ENCODE peak calls at places on chromosomes 16 and 17, in ten cellular contexts. V is GM18507; D is CD4-positive, CD25-positive, alpha-beta regulatory T cell; P is NCI-H1436 treated with DMSO at 0.1 percent for 48 hours; Z is HTR-8/SVneo; J is NCI-H345; H is uterus; A is COLO829; B is AG04449; E is NCI-H2029 treated with DMSO at 0.1 percent for 48 hours. G is an unnamed sample.

GRCh38 chr17:20908373-20909273 is 134.2 kb downstream of the USP22 start:
- DNase-seq in V (peak; percentile 76), D (peak; percentile 71), P (peak; percentile 67), Z (peak; percentile 51), J (peak; percentile 85), H (peak; percentile 92), A (peak; percentile 82), B (no peak), E (peak; percentile 65), G (no peak)

GRCh38 chr17:76701471-76701967 is 9.2 kb downstream of the MXRA7 start:
- DNase-seq in V (no peak), D (no peak), P (no peak), Z (no peak), J (no peak), H (no peak), A (no peak), B (no peak), E (no peak), G (no peak)

GRCh38 chr17:2594657-2595085 is 1.2 kb downstream of the PAFAH1B1 start:
- DNase-seq in V (no peak), D (peak; percentile 23), P (no peak), Z (no peak), J (no peak), H (no peak), A (no peak), B (no peak), E (no peak), G (no peak)

GRCh38 chr16:84326545-84326944 is 31.9 kb downstream of the WFDC1 start:
- DNase-seq in V (no peak), D (no peak), P (no peak), Z (no peak), J (no peak), H (no peak), A (no peak), B (no peak), E (no peak), G (no peak)

GRCh38 chr17:1865252-1866037 is 35.6 kb downstream of the RPA1 start:
- DNase-seq in V (peak; percentile 29), D (peak; percentile 64), P (no peak), Z (peak; percentile 57), J (no peak), H (no peak), A (peak; percentile 60), B (no peak), E (peak; percentile 8), G (no peak)

GRCh38 chr16:53504665-53505064 is 1.7 kb upstream of the AKTIP start:
- DNase-seq in V (no peak), D (no peak), P (no peak), Z (no peak), J (no peak), H (no peak), A (no peak), B (no peak), E (no peak), G (no peak)

GRCh38 chr16:86751081-86752030 is 173.0 kb downstream of the FOXL1 start:
- DNase-seq in V (no peak), D (no peak), P (no peak), Z (peak; percentile 75), J (no peak), H (no peak), A (peak; percentile 20), B (no peak), E (no peak), G (no peak)

GRCh38 chr16:87414251-87414680 is 22.1 kb downstream of the MAP1LC3B start:
- DNase-seq in V (no peak), D (no peak), P (no peak), Z (no peak), J (no peak), H (no peak), A (no peak), B (no peak), E (no peak), G (no peak)

GRCh38 chr16:68000024-68000423 is 740 bp upstream of the DPEP2 start:
- DNase-seq in V (no peak), D (no peak), P (no peak), Z (no peak), J (no peak), H (no peak), A (no peak), B (no peak), E (no peak), G (no peak)

GRCh38 chr16:20242568-20243240 is 84.6 kb downstream of the GP2 start:
- DNase-seq in V (peak; percentile 12), D (no peak), P (no peak), Z (no peak), J (no peak), H (no peak), A (no peak), B (no peak), E (no peak), G (no peak)

GRCh38 chr17:33200587-33200986 is 92.5 kb downstream of the ASIC2 start:
- DNase-seq in V (no peak), D (no peak), P (no peak), Z (no peak), J (peak; percentile 9), H (no peak), A (no peak), B (no peak), E (no peak), G (no peak)

GRCh38 chr16:85936761-85937343 is 37.9 kb downstream of the IRF8 start:
- DNase-seq in V (no peak), D (no peak), P (no peak), Z (no peak), J (no peak), H (no peak), A (no peak), B (no peak), E (no peak), G (no peak)

GRCh38 chr17:18896947-18897346 is 39.0 kb downstream of the PRPSAP2 start:
- DNase-seq in V (no peak), D (no peak), P (no peak), Z (no peak), J (no peak), H (no peak), A (no peak), B (no peak), E (no peak), G (no peak)

GRCh38 chr16:73483076-73483791 is 435.3 kb upstream of the ZFHX3 start:
- DNase-seq in V (no peak), D (no peak), P (no peak), Z (no peak), J (no peak), H (no peak), A (no peak), B (no peak), E (no peak), G (no peak)

GRCh38 chr17:79633937-79634813 is 23.3 kb upstream of the RBFOX3 start:
- DNase-seq in V (no peak), D (no peak), P (no peak), Z (no peak), J (no peak), H (peak; percentile 5), A (no peak), B (no peak), E (no peak), G (no peak)

GRCh38 chr16:29784901-29785500 is 5.5 kb upstream of the KIF22 start:
- DNase-seq in V (peak; percentile 47), D (peak; percentile 70), P (no peak), Z (no peak), J (no peak), H (peak; percentile 76), A (no peak), B (no peak), E (no peak), G (no peak)

GRCh38 chr16:29983420-29984136 is 9.9 kb downstream of the TAOK2 start:
- DNase-seq in V (no peak), D (no peak), P (no peak), Z (no peak), J (no peak), H (no peak), A (no peak), B (no peak), E (no peak), G (peak; percentile 45)

GRCh38 chr17:63455417-63455816 is 9.3 kb upstream of the CYB561 start:
- DNase-seq in V (no peak), D (no peak), P (no peak), Z (no peak), J (no peak), H (no peak), A (no peak), B (no peak), E (no peak), G (peak; percentile 21)

GRCh38 chr16:17452931-17453330 is 17.8 kb downstream of the XYLT1 start:
- DNase-seq in V (no peak), D (no peak), P (no peak), Z (no peak), J (no peak), H (no peak), A (no peak), B (no peak), E (no peak), G (no peak)